ENCODE peak calls at places on chromosome X, in six cellular contexts. K, Z, E, F, D and V are unnamed samples.

GRCh38 chrX:153735274-153735673 is 10.6 kb downstream of the ABCD1 start:
- DNase-seq in K (no peak), Z (no peak), E (no peak), F (no peak), D (no peak), V (no peak)

GRCh38 chrX:78024349-78025108 is 55.1 kb upstream of the PGAM4 start:
- DNase-seq in K (no peak), Z (peak; percentile 34), E (peak; percentile 26), F (peak; percentile 8), D (no peak), V (no peak)

GRCh38 chrX:10157545-10157944 is 770 bp downstream of the CLCN4 start:
- DNase-seq in K (no peak), Z (no peak), E (no peak), F (no peak), D (no peak), V (no peak)

GRCh38 chrX:26373829-26374228 is 157.9 kb downstream of the MAGEB5 start:
- DNase-seq in K (no peak), Z (no peak), E (no peak), F (no peak), D (no peak), V (no peak)

GRCh38 chrX:155966876-155967275 is 30.6 kb upstream of the IL9R start:
- DNase-seq in K (peak; percentile 1), Z (peak; percentile 40), E (peak; percentile 29), F (peak; percentile 49), D (no peak), V (no peak)

GRCh38 chrX:44733931-44734330 is 109.9 kb upstream of the DUSP21 start:
- DNase-seq in K (no peak), Z (no peak), E (no peak), F (no peak), D (no peak), V (no peak)

GRCh38 chrX:1841746-1842145 is 226.9 kb downstream of the ASMT start:
- DNase-seq in K (no peak), Z (no peak), E (no peak), F (no peak), D (no peak), V (no peak)

GRCh38 chrX:8815460-8816065 is 14.4 kb upstream of the FAM9A start:
- DNase-seq in K (peak; percentile 2), Z (peak; percentile 24), E (peak; percentile 49), F (peak; percentile 8), D (peak; percentile 10), V (no peak)

GRCh38 chrX:46737462-46737861 is 21.5 kb downstream of the SLC9A7 start:
- DNase-seq in K (no peak), Z (no peak), E (no peak), F (no peak), D (no peak), V (no peak)

GRCh38 chrX:24148535-24149345 is 789 bp upstream of the ZFX start:
- DNase-seq in K (no peak), Z (no peak), E (no peak), F (peak; percentile 38), D (no peak), V (no peak)

GRCh38 chrX:71532753-71533425 is at the start of gene OGT:
- DNase-seq in K (peak; percentile 84), Z (peak; percentile 68), E (peak; percentile 89), F (peak; percentile 96), D (peak; percentile 82), V (peak; percentile 93)

GRCh38 chrX:37353646-37354045 is 4.5 kb downstream of the PRRG1 start:
- DNase-seq in K (no peak), Z (no peak), E (no peak), F (no peak), D (no peak), V (no peak)

GRCh38 chrX:49879656-49880277 is 483 bp downstream of the USP27X start:
- DNase-seq in K (no peak), Z (no peak), E (no peak), F (peak; percentile 7), D (no peak), V (no peak)

GRCh38 chrX:150334998-150335397 is 28.1 kb upstream of the MAMLD1 start:
- DNase-seq in K (no peak), Z (no peak), E (no peak), F (no peak), D (no peak), V (no peak)

GRCh38 chrX:55908685-55909212 is 191.2 kb downstream of the RRAGB start:
- DNase-seq in K (no peak), Z (peak; percentile 14), E (peak; percentile 23), F (peak; percentile 13), D (peak; percentile 11), V (peak; percentile 39)

GRCh38 chrX:64842492-64842891 is 133.8 kb downstream of the ZC4H2 start:
- DNase-seq in K (no peak), Z (no peak), E (no peak), F (peak; percentile 19), D (no peak), V (no peak)